ENCODE peak calls at places on chromosomes 16 and 17, in four cellular contexts. C is K562, I is H1, L is HepG2. F is an unnamed sample.

GRCh38 chr17:48954300-48954755 is 9.7 kb upstream of the SNF8 start:
- DNase-seq in C (peak), I (no peak), L (peak), F (peak)

GRCh38 chr16:51359141-51359960 is 208.3 kb upstream of the SALL1 start:
- DNase-seq in C (no peak), I (peak), L (no peak), F (no peak)

GRCh38 chr17:48597492-48597774 is 3.9 kb upstream of the HOXB5 start:
- DNase-seq in C (no peak), I (no peak), L (no peak), F (no peak)

GRCh38 chr17:64129515-64129764 is 504 bp downstream of the ERN1 start:
- DNase-seq in C (no peak), I (no peak), L (no peak), F (no peak)

GRCh38 chr17:45783593-45784292 is 377 bp upstream of the CRHR1 start:
- DNase-seq in C (peak), I (no peak), L (no peak), F (peak)

GRCh38 chr17:79970576-79971068 is 65.0 kb downstream of the TBC1D16 start:
- DNase-seq in C (no peak), I (no peak), L (peak), F (peak)

GRCh38 chr17:28912281-28912937 is 9.5 kb upstream of the DHRS13 start:
- DNase-seq in C (peak), I (no peak), L (no peak), F (peak)

GRCh38 chr17:27907976-27908558 is 14.9 kb upstream of the LYRM9 start:
- DNase-seq in C (no peak), I (no peak), L (no peak), F (no peak)

GRCh38 chr16:83054302-83054701 is 427.5 kb downstream of the CDH13 start:
- DNase-seq in C (no peak), I (no peak), L (no peak), F (no peak)

GRCh38 chr17:14050616-14051015 is 18.7 kb upstream of the COX10 start:
- DNase-seq in C (no peak), I (no peak), L (no peak), F (no peak)

GRCh38 chr17:69714659-69715058 is 300.2 kb downstream of the MAP2K6 start:
- DNase-seq in C (no peak), I (no peak), L (no peak), F (no peak)

GRCh38 chr16:28587386-28587785 is 9.5 kb downstream of the SULT1A2 start:
- DNase-seq in C (no peak), I (no peak), L (no peak), F (peak)

DNA sequence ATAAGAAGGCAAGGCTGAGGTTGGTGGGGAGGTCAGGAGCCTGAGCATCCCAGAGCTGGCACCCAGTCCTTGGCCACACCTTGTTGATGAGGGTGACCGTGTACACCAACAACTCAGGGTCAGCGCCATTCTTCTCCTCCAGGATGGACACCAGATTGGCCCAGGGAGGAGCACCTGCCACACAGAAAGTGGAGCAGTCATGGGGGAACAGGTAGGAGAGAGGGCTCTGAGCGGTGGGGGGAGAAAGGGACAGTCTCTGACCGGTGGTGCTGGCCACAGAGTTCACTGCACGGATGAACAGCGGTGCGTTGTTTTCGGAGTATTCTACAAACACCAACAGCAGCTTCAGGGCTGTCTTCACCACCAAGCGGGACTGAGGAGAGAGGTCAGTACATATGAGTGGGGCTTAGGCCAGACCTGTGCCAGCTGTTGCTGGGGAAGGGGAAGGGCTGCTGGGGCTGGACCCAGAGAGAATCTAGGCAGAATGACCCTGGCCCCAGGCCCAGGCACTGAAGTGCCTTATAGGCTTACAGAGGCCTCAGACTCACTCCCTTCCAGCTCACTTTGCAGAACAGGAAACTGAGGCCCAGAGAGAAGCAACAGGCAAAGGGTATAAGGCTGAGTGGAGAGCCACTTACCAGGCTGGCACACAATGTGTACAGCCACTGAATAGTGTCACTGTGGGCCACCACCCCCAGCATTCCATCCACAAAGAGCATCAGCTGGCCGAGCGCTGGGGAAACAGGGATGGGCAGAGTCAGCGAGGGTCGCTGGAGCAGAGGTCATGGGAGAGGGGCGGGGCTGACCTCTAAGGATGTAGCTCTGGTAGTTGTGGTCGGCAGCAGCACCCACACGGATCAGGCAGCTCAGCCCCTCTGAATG is 9.6 kb downstream of the FHOD1 start:
- DNase-seq in C (no peak), I (no peak), L (no peak), F (no peak)
- TF ChIP-seq HDAC2 in C (no peak), I (no peak), L (no peak), F (no peak)

GRCh38 chr17:7750321-7750821 is 32.8 kb downstream of the DNAH2 start:
- DNase-seq in C (no peak), I (no peak), L (no peak), F (no peak)
- TF ChIP-seq RNF2 in C (no peak), I (no peak), L (no peak), F (no peak)

GRCh38 chr17:15281909-15282308 is 16.8 kb upstream of the PMP22 start:
- DNase-seq in C (no peak), I (no peak), L (no peak), F (no peak)
- TF ChIP-seq RFX5 in C (no peak), I (no peak), L (no peak), F (no peak)

GRCh38 chr17:77963441-77963840 is 4.9 kb downstream of the TNRC6C start:
- DNase-seq in C (peak), I (no peak), L (peak), F (no peak)
- TF ChIP-seq HDAC2 in C (no peak), I (no peak), L (no peak), F (no peak)

F was measured in A549.